ENCODE peak calls at places on chromosomes 4 and X, in five cellular contexts. Y is ovary; R is CD8-positive, alpha-beta T cell; I is endodermal cell; W is CD8-positive, alpha-beta memory T cell. Q is an unnamed sample.

GRCh38 chr4:85019411-85019810 is 52.9 kb upstream of the WDFY3 start:
- DNase-seq in W (no peak), I (no peak), R (no peak), Y (no peak), Q (no peak)

GRCh38 chr4:3308691-3309090 is 15.9 kb downstream of the RGS12 start:
- DNase-seq in Y (peak; percentile 9), W (no peak), I (peak; percentile 38), R (no peak), Q (no peak)

GRCh38 chr4:25973346-25973745 is 59.3 kb downstream of the SMIM20 start:
- DNase-seq in Y (no peak), W (no peak), R (no peak), I (no peak), Q (no peak)

GRCh38 chr4:71559957-71560541 is 221.2 kb downstream of the SLC4A4 start:
- DNase-seq in Y (no peak), W (no peak), R (no peak), I (no peak), Q (no peak)

GRCh38 chr4:107349266-107349665 is 313.2 kb upstream of the DKK2 start:
- DNase-seq in W (no peak), I (no peak), R (no peak), Y (no peak), Q (no peak)

GRCh38 chr4:19368800-19369199 is 882.9 kb upstream of the SLIT2 start:
- DNase-seq in I (no peak), Y (no peak), W (no peak), R (no peak), Q (no peak)

GRCh38 chrX:71143508-71143907 is 1.1 kb upstream of the NLGN3 start:
- DNase-seq in R (no peak), W (no peak), I (no peak), Y (peak; percentile 64), Q (no peak)

GRCh38 chr4:4492161-4492847 is 49.5 kb downstream of the STX18 start:
- DNase-seq in I (no peak), R (no peak), W (no peak), Y (no peak), Q (no peak)

GRCh38 chrX:7941390-7942042 is 14.3 kb upstream of the PNPLA4 start:
- DNase-seq in Y (no peak), R (no peak), W (no peak), I (peak; percentile 57), Q (no peak)

GRCh38 chr4:183241322-183241640 is 78.8 kb downstream of the CLDN22 start:
- DNase-seq in I (no peak), Y (no peak), W (no peak), R (no peak), Q (no peak)

DNA sequence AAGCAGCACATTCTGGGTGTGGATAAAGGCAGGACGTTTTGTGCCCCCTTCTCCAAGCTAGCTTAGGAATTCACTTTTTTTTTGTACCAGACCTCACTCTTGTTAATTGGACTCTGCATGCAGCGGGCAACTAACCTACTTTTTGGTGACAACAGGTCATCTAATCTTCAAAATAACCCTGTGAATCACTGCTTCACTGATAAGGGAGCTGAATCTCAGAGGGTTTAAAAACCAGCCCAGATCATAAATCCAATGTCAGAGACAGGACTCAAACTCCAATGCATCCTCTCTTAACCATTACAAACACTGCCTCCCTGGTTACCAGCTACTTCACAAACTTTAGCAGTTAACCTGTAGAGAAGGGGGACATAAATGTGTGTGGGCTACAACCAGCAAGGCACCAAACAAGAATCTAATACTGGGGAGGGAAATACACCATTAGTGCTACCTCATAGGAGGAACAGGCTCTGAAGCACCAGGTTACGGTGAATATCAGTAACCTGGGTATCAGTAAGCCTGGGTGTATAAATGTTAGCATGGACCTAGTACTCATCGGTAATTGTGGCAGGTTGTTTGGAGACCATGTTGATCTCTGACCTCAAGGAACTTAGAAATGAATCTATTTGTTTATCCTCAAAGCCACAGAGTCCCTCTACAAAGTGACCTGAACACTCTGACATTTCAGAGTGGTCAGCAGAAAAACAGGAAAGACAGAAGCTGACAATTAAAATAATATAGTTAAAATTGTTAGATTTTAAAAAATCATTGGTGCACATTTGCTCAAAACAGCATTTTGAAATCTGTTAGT is 2.6 kb downstream of the TIFA start:
- DNase-seq in W (no peak), Y (no peak), I (no peak), R (no peak), Q (no peak)
- H3K4me1 ChIP-seq in W (peaks cover 43% of the 10 kb centered on the region), Y (peaks cover 6% of the 10 kb centered on the region), I (no peaks in the 10 kb centered on the region), R (peaks cover 21% of the 10 kb centered on the region), Q (no peaks in the 10 kb centered on the region)

GRCh38 chrX:14920196-14920595 is 47.0 kb downstream of the MOSPD2 start:
- DNase-seq in I (no peak), Y (no peak), R (no peak), W (no peak), Q (no peak)

GRCh38 chrX:14919421-14919820 is 46.2 kb downstream of the MOSPD2 start:
- DNase-seq in I (no peak), W (no peak), Y (no peak), R (no peak), Q (no peak)

GRCh38 chrX:14916017-14916674 is 42.9 kb downstream of the MOSPD2 start:
- DNase-seq in W (no peak), Y (no peak), I (no peak), R (no peak), Q (no peak)

GRCh38 chrX:14913241-14913640 is 40.0 kb downstream of the MOSPD2 start:
- DNase-seq in Y (no peak), W (no peak), I (no peak), R (no peak), Q (no peak)

DNA sequence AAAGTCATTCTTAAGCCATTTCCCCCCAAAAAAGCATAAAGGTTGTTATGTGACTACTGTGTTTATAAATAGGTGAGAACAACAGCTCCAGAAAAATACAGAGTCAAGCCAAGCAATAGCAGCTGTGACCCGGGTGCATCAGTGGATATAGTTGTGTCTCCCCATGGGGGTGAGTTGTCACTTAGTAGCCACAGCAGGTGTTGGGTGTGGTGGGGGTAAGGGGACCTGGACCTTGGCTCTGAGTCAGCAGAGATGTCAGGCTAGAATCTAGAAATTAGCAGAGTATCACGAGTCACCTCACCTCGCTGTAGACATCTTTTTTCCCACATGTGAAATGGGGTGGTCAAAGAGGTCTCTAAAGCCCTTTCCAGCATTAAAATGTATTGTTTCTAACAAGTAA is 42.4 kb downstream of the MOSPD2 start:
- DNase-seq in W (no peak), R (no peak), Y (no peak), I (no peak), Q (no peak)
- H3K27ac ChIP-seq in W (no peak overlapping the region), R (no peak overlapping the region), Y (no peak overlapping the region), I (no peak overlapping the region), Q (no peak overlapping the region)

DNA sequence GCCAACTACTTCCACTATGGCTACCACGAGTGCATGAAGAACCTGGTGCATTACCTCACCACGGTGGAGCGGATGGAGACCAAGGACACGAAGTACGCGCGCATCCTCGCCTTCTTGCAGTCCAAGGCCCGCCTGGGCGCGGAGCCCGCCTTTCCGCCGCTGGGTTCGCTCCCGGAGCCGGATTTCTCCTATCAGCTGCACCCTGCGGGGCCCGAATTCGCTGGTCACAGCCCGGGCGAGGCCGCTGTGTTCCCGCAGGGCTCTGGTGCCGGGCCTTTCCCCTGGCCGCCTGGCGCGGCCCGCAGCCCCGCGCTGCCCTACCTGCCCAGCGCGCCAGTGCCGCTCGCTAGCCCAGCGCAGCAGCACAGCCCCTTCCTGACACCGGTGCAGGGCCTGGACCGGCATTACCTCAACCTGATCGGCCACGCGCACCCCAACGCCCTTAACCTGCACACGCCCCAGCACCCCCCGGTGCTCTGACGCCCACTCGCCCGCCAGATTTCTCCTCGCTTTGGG is 2.1 kb downstream of the HELT start:
- DNase-seq in I (peak; percentile 83), W (no peak), R (no peak), Y (no peak), Q (no peak)
- H3K4me3 ChIP-seq in I (peak overlapping the region; percentile 56), W (no peak overlapping the region), R (no peak overlapping the region), Y (no peak overlapping the region), Q (peak overlapping the region; percentile 6)

DNA sequence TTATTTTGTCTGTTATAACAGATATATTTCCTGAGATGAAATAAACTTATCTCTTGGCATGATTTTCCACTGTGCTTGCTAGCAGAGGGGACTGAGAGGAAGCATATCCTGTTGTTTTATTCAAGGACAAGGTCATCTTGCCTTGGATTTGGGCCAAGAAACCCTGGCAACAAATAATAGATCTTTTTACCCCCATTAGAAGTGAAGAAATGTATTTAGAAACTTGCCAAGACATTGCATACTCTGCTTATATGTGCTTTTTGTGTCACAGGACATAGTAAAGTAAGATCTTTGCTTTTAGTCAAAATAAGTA is 170.2 kb downstream of the RAPGEF2 start:
- DNase-seq in I (no peak), Y (no peak), R (no peak), W (no peak), Q (no peak)
- H3K4me1 ChIP-seq in I (no peaks in the 10 kb centered on the region), Y (peaks cover 5% of the 10 kb centered on the region), R (no peaks in the 10 kb centered on the region), W (no peaks in the 10 kb centered on the region), Q (peaks cover 2% of the 10 kb centered on the region)

GRCh38 chr4:150080335-150080734 is 2.1 kb downstream of the DCLK2 start:
- DNase-seq in R (no peak), Y (no peak), W (no peak), I (no peak), Q (no peak)
- H3K27ac ChIP-seq in R (no peak overlapping the region), Y (no peak overlapping the region), W (no peak overlapping the region), I (no peak overlapping the region), Q (no peak overlapping the region)

DNA sequence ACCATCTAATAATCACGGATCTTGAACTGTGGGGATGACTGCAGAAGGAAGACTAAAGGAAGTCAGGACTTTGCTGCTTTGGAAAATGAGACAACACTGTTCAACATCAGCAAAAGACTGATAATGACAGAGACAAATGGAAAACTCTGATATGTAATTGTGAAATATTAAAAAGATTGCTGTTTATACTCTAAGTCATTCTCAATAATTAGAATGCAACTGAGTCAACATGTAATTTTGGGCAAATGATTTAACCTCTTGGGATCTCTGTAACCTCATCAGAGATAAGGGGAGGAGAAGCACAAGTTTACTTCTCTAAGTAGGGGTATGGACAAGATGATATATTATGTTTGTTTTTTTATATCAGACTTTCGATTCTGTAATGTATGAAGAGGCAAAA is 121.9 kb downstream of the GASK1B start:
- DNase-seq in R (no peak), W (no peak), I (no peak), Y (no peak), Q (no peak)
- H3K4me3 ChIP-seq in R (no peak overlapping the region), W (no peak overlapping the region), I (no peak overlapping the region), Y (no peak overlapping the region), Q (no peak overlapping the region)

DNA sequence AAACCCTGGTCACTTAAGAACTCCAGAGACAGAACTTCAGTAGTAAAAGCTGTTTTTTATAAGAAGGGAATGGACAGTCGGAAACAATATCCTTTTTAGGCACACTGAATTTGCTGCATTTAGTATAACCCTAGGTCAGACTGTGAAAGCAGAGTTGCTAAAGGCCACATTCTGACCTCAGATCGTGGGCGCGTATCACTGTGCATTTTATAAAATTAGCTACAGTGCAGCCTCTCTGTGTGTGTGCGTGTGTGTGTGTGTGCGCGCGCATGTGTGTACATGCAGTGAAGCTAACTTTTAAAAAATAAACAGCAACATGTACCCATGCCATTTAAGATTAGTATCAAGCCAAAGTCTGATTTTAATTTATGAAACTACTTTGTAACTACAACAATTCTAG is 8.0 kb downstream of the ZNF827 start:
- DNase-seq in Y (no peak), W (no peak), R (no peak), I (no peak), Q (no peak)
- H3K4me1 ChIP-seq in Y (peaks cover 4% of the 10 kb centered on the region), W (no peaks in the 10 kb centered on the region), R (peaks cover 19% of the 10 kb centered on the region), I (no peaks in the 10 kb centered on the region), Q (no peaks in the 10 kb centered on the region)

GRCh38 chr4:140156529-140157171 is 2.7 kb upstream of the MAML3 start:
- DNase-seq in Y (no peak), W (no peak), R (no peak), I (no peak), Q (no peak)
- H3K27ac ChIP-seq in Y (no peak overlapping the region), W (no peak overlapping the region), R (no peak overlapping the region), I (no peak overlapping the region), Q (no peak overlapping the region)

GRCh38 chr4:57159866-57160265 is 49.7 kb upstream of the IGFBP7 start:
- DNase-seq in Y (no peak), W (no peak), R (no peak), I (no peak), Q (no peak)
- H3K4me3 ChIP-seq in Y (no peak overlapping the region), W (no peak overlapping the region), R (no peak overlapping the region), I (no peak overlapping the region), Q (no peak overlapping the region)

Q was measured in iPS DF 6.9.